ENCODE peak calls at places on chromosomes 6 and 20, in ten cellular contexts. One of them, this sample, is unnamed. For H3K4me1, the result is how much of the 10 kb centered on the place peaks cover.

GRCh38 chr6:21277601-21278043 is 315.9 kb upstream of the SOX4 start:
- DNase-seq in stomach: no peak
- DNase-seq in K562: no peak
- DNase-seq in A549: no peak
- DNase-seq in H1: peak
- DNase-seq in esophagus muscularis mucosa: peak
- DNase-seq in HepG2: no peak
- DNase-seq in sigmoid colon: no peak
- DNase-seq in ovary: no peak
- DNase-seq in tibial nerve: no peak
- DNase-seq in this sample: no peak

GRCh38 chr20:17655865-17656489 is 26.1 kb downstream of the RRBP1 start:
- DNase-seq in ovary: no peak
- DNase-seq in sigmoid colon: peak
- DNase-seq in esophagus muscularis mucosa: no peak
- DNase-seq in tibial nerve: no peak
- DNase-seq in H1: no peak
- DNase-seq in A549: no peak
- DNase-seq in HepG2: no peak
- DNase-seq in stomach: no peak
- DNase-seq in K562: peak
- DNase-seq in this sample: peak

GRCh38 chr6:169158182-169158573 is 95.5 kb downstream of the THBS2 start:
- DNase-seq in esophagus muscularis mucosa: peak
- DNase-seq in H1: no peak
- DNase-seq in ovary: peak
- DNase-seq in HepG2: no peak
- DNase-seq in stomach: no peak
- DNase-seq in sigmoid colon: peak
- DNase-seq in A549: no peak
- DNase-seq in K562: no peak
- DNase-seq in tibial nerve: peak
- DNase-seq in this sample: peak

GRCh38 chr20:20894753-20895152 is 182.3 kb upstream of the RALGAPA2 start:
- DNase-seq in HepG2: no peak
- DNase-seq in esophagus muscularis mucosa: no peak
- DNase-seq in ovary: no peak
- DNase-seq in H1: no peak
- DNase-seq in A549: no peak
- DNase-seq in stomach: no peak
- DNase-seq in sigmoid colon: no peak
- DNase-seq in tibial nerve: peak
- DNase-seq in K562: no peak
- DNase-seq in this sample: no peak

GRCh38 chr20:58621906-58622548 is 29.1 kb upstream of the STX16 start:
- DNase-seq in sigmoid colon: no peak
- DNase-seq in tibial nerve: no peak
- DNase-seq in K562: peak
- DNase-seq in esophagus muscularis mucosa: no peak
- DNase-seq in A549: no peak
- DNase-seq in stomach: no peak
- DNase-seq in HepG2: no peak
- DNase-seq in ovary: no peak
- DNase-seq in H1: no peak
- DNase-seq in this sample: no peak

GRCh38 chr20:21074605-21075336 is 31.4 kb downstream of the LINC00237 start:
- DNase-seq in H1: no peak
- DNase-seq in A549: no peak
- DNase-seq in sigmoid colon: no peak
- DNase-seq in tibial nerve: no peak
- DNase-seq in stomach: no peak
- DNase-seq in K562: no peak
- DNase-seq in HepG2: no peak
- DNase-seq in ovary: no peak
- DNase-seq in esophagus muscularis mucosa: no peak
- DNase-seq in this sample: no peak

GRCh38 chr20:7285918-7286556 is 518.6 kb downstream of the BMP2 start:
- DNase-seq in K562: peak
- DNase-seq in sigmoid colon: peak
- DNase-seq in ovary: peak
- DNase-seq in tibial nerve: peak
- DNase-seq in esophagus muscularis mucosa: no peak
- DNase-seq in stomach: peak
- DNase-seq in H1: no peak
- DNase-seq in HepG2: peak
- DNase-seq in A549: peak
- DNase-seq in this sample: peak

GRCh38 chr6:117601811-117602150 is 530 bp downstream of the GOPC start:
- DNase-seq in sigmoid colon: no peak
- DNase-seq in tibial nerve: no peak
- DNase-seq in A549: no peak
- DNase-seq in stomach: no peak
- DNase-seq in H1: no peak
- DNase-seq in HepG2: no peak
- DNase-seq in K562: no peak
- DNase-seq in esophagus muscularis mucosa: no peak
- DNase-seq in ovary: no peak
- DNase-seq in this sample: no peak

GRCh38 chr6:91678679-91679078 is 1091.8 kb upstream of the MAP3K7 start:
- DNase-seq in K562: no peak
- DNase-seq in HepG2: no peak
- DNase-seq in sigmoid colon: no peak
- DNase-seq in tibial nerve: no peak
- DNase-seq in esophagus muscularis mucosa: no peak
- DNase-seq in A549: no peak
- DNase-seq in ovary: no peak
- DNase-seq in H1: no peak
- DNase-seq in stomach: no peak
- DNase-seq in this sample: no peak

GRCh38 chr20:40319741-40320499 is 369.1 kb downstream of the MAFB start:
- DNase-seq in tibial nerve: no peak
- DNase-seq in K562: no peak
- DNase-seq in H1: no peak
- DNase-seq in esophagus muscularis mucosa: peak
- DNase-seq in A549: no peak
- DNase-seq in stomach: no peak
- DNase-seq in sigmoid colon: no peak
- DNase-seq in HepG2: no peak
- DNase-seq in ovary: no peak
- DNase-seq in this sample: peak

GRCh38 chr20:38726849-38727601 is 2.7 kb downstream of the SLC32A1 start:
- DNase-seq in ovary: no peak
- DNase-seq in stomach: no peak
- DNase-seq in HepG2: peak
- DNase-seq in H1: no peak
- DNase-seq in sigmoid colon: no peak
- DNase-seq in K562: peak
- DNase-seq in A549: no peak
- DNase-seq in esophagus muscularis mucosa: no peak
- DNase-seq in tibial nerve: no peak
- DNase-seq in this sample: peak

GRCh38 chr6:33018904-33019303 is 9.5 kb upstream of the HLA-DOA start:
- DNase-seq in ovary: no peak
- DNase-seq in esophagus muscularis mucosa: no peak
- DNase-seq in K562: peak
- DNase-seq in sigmoid colon: peak
- DNase-seq in stomach: peak
- DNase-seq in H1: no peak
- DNase-seq in HepG2: no peak
- DNase-seq in A549: no peak
- DNase-seq in tibial nerve: peak
- DNase-seq in this sample: no peak

GRCh38 chr6:35552285-35552917 is 39.7 kb upstream of the TULP1 start:
- DNase-seq in esophagus muscularis mucosa: no peak
- DNase-seq in HepG2: peak
- DNase-seq in K562: peak
- DNase-seq in ovary: no peak
- DNase-seq in H1: peak
- DNase-seq in sigmoid colon: no peak
- DNase-seq in A549: peak
- DNase-seq in tibial nerve: no peak
- DNase-seq in stomach: peak
- DNase-seq in this sample: peak

GRCh38 chr20:44714701-44715494 is at the start of gene CCN5:
- DNase-seq in A549: peak
- DNase-seq in stomach: peak
- DNase-seq in H1: no peak
- DNase-seq in tibial nerve: peak
- DNase-seq in K562: peak
- DNase-seq in sigmoid colon: peak
- DNase-seq in esophagus muscularis mucosa: no peak
- DNase-seq in ovary: peak
- DNase-seq in HepG2: peak
- DNase-seq in this sample: peak

GRCh38 chr6:137820425-137820824 is 46.6 kb upstream of the TNFAIP3 start:
- DNase-seq in H1: no peak
- DNase-seq in esophagus muscularis mucosa: no peak
- DNase-seq in ovary: no peak
- DNase-seq in K562: no peak
- DNase-seq in tibial nerve: no peak
- DNase-seq in A549: no peak
- DNase-seq in sigmoid colon: no peak
- DNase-seq in HepG2: no peak
- DNase-seq in stomach: no peak
- DNase-seq in this sample: no peak

DNA sequence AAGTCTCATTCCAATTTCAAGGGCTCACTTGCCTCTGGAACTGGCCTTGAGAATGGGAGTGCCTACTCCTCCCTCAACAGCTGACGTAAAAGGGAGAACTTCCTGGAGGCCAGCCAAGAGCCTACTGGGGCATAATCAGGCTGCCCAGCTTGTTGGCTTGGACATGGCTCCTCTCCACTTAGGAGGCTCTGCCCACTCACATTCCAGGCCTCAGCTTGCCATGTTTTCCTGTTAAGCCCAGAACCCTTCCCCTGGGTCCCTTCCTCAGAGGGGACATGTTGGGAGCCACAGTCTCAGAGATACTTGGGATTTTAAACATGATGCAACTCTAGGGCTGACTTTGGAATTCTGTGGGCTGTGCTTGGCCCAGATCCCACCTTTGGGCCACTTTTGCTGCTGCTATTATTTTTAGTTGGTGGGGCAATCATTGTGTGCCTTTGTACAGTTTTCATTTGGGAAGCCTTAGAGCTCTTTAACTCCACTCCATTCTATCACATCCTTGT is 31.5 kb upstream of the ADTRP start:
- DNase-seq in K562: peak
- DNase-seq in HepG2: no peak
- DNase-seq in stomach: peak
- DNase-seq in esophagus muscularis mucosa: peak
- DNase-seq in tibial nerve: peak
- DNase-seq in A549: peak
- DNase-seq in sigmoid colon: peak
- DNase-seq in ovary: peak
- DNase-seq in H1: no peak
- DNase-seq in this sample: no peak
- TF ChIP-seq EP300 in K562: no peak
- TF ChIP-seq EP300 in HepG2: no peak
- TF ChIP-seq EP300 in stomach: no peak
- TF ChIP-seq EP300 in esophagus muscularis mucosa: no peak
- TF ChIP-seq EP300 in tibial nerve: peak
- TF ChIP-seq EP300 in A549: no peak
- TF ChIP-seq EP300 in sigmoid colon: no peak
- TF ChIP-seq EP300 in ovary: peak
- TF ChIP-seq EP300 in H1: no peak
- TF ChIP-seq EP300 in this sample: no peak

DNA sequence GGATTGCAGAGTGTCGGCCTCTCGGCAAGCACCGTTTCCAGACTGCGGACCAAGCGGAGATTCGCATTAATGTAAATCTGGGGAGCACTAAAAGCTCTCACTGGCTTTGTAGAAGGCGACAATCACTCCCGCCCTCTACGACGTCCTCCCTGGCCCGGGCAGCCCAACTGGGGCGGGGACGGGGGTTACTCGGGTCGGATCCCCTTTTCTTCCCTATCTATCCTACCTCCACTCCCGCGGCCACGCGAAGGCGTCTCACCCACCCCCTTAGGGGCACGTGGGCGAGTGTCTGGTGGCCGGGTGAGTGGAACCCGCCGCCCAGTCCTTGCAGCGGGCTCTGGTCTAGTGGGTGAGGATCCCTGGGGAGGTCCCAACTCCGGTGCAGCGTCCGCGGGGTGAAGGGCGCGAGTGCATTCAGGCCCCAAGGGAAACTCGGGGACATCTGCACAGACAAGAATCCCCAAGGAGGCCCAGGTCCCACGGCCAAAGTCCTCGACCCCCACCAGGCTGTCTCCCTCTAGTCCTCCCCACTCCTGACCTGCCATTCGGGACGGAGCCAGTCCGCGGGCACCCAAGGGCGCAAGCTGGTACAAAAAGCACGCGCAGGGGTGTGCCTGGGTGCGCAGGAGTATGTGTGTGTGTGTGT is 42.4 kb upstream of the OSTM1 start:
- DNase-seq in K562: no peak
- DNase-seq in stomach: no peak
- DNase-seq in H1: no peak
- DNase-seq in esophagus muscularis mucosa: peak
- DNase-seq in HepG2: no peak
- DNase-seq in tibial nerve: no peak
- DNase-seq in sigmoid colon: no peak
- DNase-seq in ovary: no peak
- DNase-seq in A549: no peak
- DNase-seq in this sample: peak
- H3K4me1 ChIP-seq in K562: under half
- H3K4me1 ChIP-seq in stomach: half or more
- H3K4me1 ChIP-seq in H1: under half
- H3K4me1 ChIP-seq in esophagus muscularis mucosa: under half
- H3K4me1 ChIP-seq in HepG2: under half
- H3K4me1 ChIP-seq in tibial nerve: under half
- H3K4me1 ChIP-seq in sigmoid colon: half or more
- H3K4me1 ChIP-seq in ovary: under half
- H3K4me1 ChIP-seq in A549: under half
- H3K4me1 ChIP-seq in this sample: under half

GRCh38 chr6:34517966-34518365 is 38.2 kb downstream of the SPDEF start:
- DNase-seq in tibial nerve: no peak
- DNase-seq in HepG2: no peak
- DNase-seq in K562: no peak
- DNase-seq in A549: no peak
- DNase-seq in sigmoid colon: no peak
- DNase-seq in ovary: no peak
- DNase-seq in stomach: no peak
- DNase-seq in H1: no peak
- DNase-seq in esophagus muscularis mucosa: no peak
- DNase-seq in this sample: peak
- TF ChIP-seq EP300 in tibial nerve: no peak
- TF ChIP-seq EP300 in HepG2: no peak
- TF ChIP-seq EP300 in K562: no peak
- TF ChIP-seq EP300 in A549: no peak
- TF ChIP-seq EP300 in sigmoid colon: no peak
- TF ChIP-seq EP300 in ovary: no peak
- TF ChIP-seq EP300 in stomach: no peak
- TF ChIP-seq EP300 in H1: no peak
- TF ChIP-seq EP300 in esophagus muscularis mucosa: no peak
- TF ChIP-seq EP300 in this sample: no peak

DNA sequence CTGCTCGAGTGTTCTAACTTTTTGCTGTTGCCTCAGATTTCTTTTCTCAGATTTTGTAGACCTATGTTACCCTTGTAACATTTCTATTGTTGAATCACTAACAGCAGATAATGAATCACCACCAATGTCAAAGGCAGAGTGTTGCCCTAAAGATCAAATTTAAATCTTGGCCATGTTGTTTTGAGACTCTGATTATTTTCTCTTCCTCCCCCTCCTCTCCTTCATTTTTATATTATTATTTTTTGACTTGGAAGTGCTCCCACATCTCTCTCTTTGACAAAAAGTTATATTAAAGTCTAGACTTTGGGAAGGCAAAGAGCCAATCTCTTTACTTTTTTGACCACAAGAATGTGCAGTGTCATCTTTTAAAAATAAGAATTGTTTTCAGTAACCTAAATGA is 422.7 kb downstream of the NKAIN2 start:
- DNase-seq in sigmoid colon: no peak
- DNase-seq in stomach: no peak
- DNase-seq in K562: no peak
- DNase-seq in HepG2: no peak
- DNase-seq in ovary: no peak
- DNase-seq in A549: no peak
- DNase-seq in esophagus muscularis mucosa: no peak
- DNase-seq in H1: no peak
- DNase-seq in tibial nerve: no peak
- DNase-seq in this sample: no peak
- H3K4me1 ChIP-seq in sigmoid colon: under half
- H3K4me1 ChIP-seq in stomach: under half
- H3K4me1 ChIP-seq in K562: under half
- H3K4me1 ChIP-seq in HepG2: under half
- H3K4me1 ChIP-seq in ovary: under half
- H3K4me1 ChIP-seq in A549: under half
- H3K4me1 ChIP-seq in esophagus muscularis mucosa: under half
- H3K4me1 ChIP-seq in H1: under half
- H3K4me1 ChIP-seq in tibial nerve: under half
- H3K4me1 ChIP-seq in this sample: under half